ENCODE peak calls at places on chromosomes 6 and 20, in eight cellular contexts. T, P, G, Q, M, I, E and L are unnamed samples.

GRCh38 chr20:41540916-41541315 is 77.3 kb downstream of the CHD6 start:
- DNase-seq in T (no peak), P (no peak), G (no peak), Q (no peak), M (no peak), I (no peak), E (no peak), L (no peak)

GRCh38 chr6:163354085-163354484 is 60.4 kb upstream of the QKI start:
- DNase-seq in T (no peak), P (no peak), G (no peak), Q (no peak), M (no peak), I (no peak), E (no peak), L (peak)

GRCh38 chr6:26296857-26297648 is 67.9 kb upstream of the BTN3A2 start:
- DNase-seq in T (no peak), P (no peak), G (no peak), Q (no peak), M (no peak), I (no peak), E (no peak), L (no peak)

GRCh38 chr6:72913797-72914196 is 291.9 kb downstream of the KCNQ5 start:
- DNase-seq in T (no peak), P (no peak), G (no peak), Q (no peak), M (no peak), I (no peak), E (no peak), L (no peak)

GRCh38 chr6:44217332-44218143 is 812 bp downstream of the MYMX start:
- DNase-seq in T (no peak), P (no peak), G (no peak), Q (peak), M (no peak), I (no peak), E (no peak), L (peak)

GRCh38 chr6:111282564-111282963 is 195.3 kb downstream of the SLC16A10 start:
- DNase-seq in T (no peak), P (no peak), G (no peak), Q (no peak), M (no peak), I (no peak), E (no peak), L (no peak)

GRCh38 chr6:21522007-21522758 is 71.4 kb upstream of the SOX4 start:
- DNase-seq in T (peak), P (peak), G (peak), Q (no peak), M (no peak), I (no peak), E (no peak), L (no peak)

GRCh38 chr6:19024737-19025136 is 637.6 kb downstream of the RNF144B start:
- DNase-seq in T (peak), P (peak), G (peak), Q (no peak), M (no peak), I (no peak), E (peak), L (no peak)

GRCh38 chr6:137155830-137156229 is 17.6 kb downstream of the IL22RA2 start:
- DNase-seq in T (no peak), P (peak), G (peak), Q (no peak), M (no peak), I (no peak), E (peak), L (no peak)